ENCODE peak calls at places on chromosomes 2 and 18, in seven cellular contexts. N, S, L, U, X, I and R are unnamed samples.

GRCh38 chr2:196836440-196836839 is 27.3 kb upstream of the C2orf66 start:
- DNase-seq in X (no peak), I (no peak), U (no peak), L (no peak), N (peak), S (no peak), R (no peak)

GRCh38 chr2:156405586-156405985 is 30.6 kb upstream of the GPD2 start:
- DNase-seq in X (no peak), S (no peak), N (no peak), L (peak), U (no peak), I (peak), R (no peak)

GRCh38 chr18:60775978-60776377 is 403.4 kb upstream of the MC4R start:
- DNase-seq in I (no peak), S (no peak), L (no peak), U (no peak), X (no peak), N (no peak), R (no peak)

GRCh38 chr2:1811971-1812350 is 67.6 kb upstream of the PXDN start:
- DNase-seq in I (no peak), L (no peak), N (no peak), U (no peak), X (no peak), S (no peak), R (no peak)

GRCh38 chr2:161905389-161906046 is 168.5 kb downstream of the DPP4 start:
- DNase-seq in X (no peak), I (no peak), L (peak), N (peak), S (peak), U (no peak), R (peak)

GRCh38 chr2:214604861-214605260 is 194.0 kb downstream of the VWC2L start:
- DNase-seq in S (no peak), I (no peak), N (no peak), X (no peak), U (no peak), L (no peak), R (no peak)

GRCh38 chr2:67453365-67453764 is 56.2 kb downstream of the ETAA1 start:
- DNase-seq in L (no peak), I (no peak), U (no peak), X (no peak), N (no peak), S (no peak), R (no peak)

GRCh38 chr2:4139711-4140110 is 436.3 kb downstream of the DCDC2C start:
- DNase-seq in N (peak), S (no peak), X (no peak), L (no peak), U (no peak), I (no peak), R (no peak)

GRCh38 chr2:231367178-231367577 is 28.3 kb upstream of the B3GNT7 start:
- DNase-seq in X (no peak), N (no peak), S (no peak), L (no peak), I (no peak), U (no peak), R (no peak)

GRCh38 chr2:26340831-26341230 is 5.1 kb upstream of the SELENOI start:
- DNase-seq in S (no peak), X (no peak), L (no peak), I (no peak), N (peak), U (no peak), R (no peak)

GRCh38 chr2:25042321-25043240 is 705 bp downstream of the EFR3B start:
- DNase-seq in I (peak), N (peak), X (no peak), U (peak), L (no peak), S (peak), R (no peak)

GRCh38 chr2:14324308-14324707 is 308.2 kb upstream of the LRATD1 start:
- DNase-seq in I (no peak), N (no peak), L (no peak), U (no peak), X (no peak), S (no peak), R (no peak)